ENCODE peak calls at places on chromosomes 7 and 10, in nine cellular contexts. K is HCT116, U is transverse colon, Y is stomach, N is tibial artery, E is GM23338, A is upper lobe of left lung, I is colonic mucosa, C is PC-3. W is an unnamed sample.

GRCh38 chr7:22333680-22334141 is 23.2 kb downstream of the RAPGEF5 start:
- DNase-seq in K (no peak), U (peak), Y (no peak), N (no peak), E (no peak), A (peak), I (peak), C (peak), W (no peak)

GRCh38 chr7:114150704-114151103 is 231.9 kb upstream of the PPP1R3A start:
- DNase-seq in K (no peak), U (no peak), Y (no peak), N (no peak), E (no peak), A (no peak), I (no peak), C (no peak), W (no peak)

GRCh38 chr7:116582806-116583444 is 58.1 kb downstream of the CAV1 start:
- DNase-seq in K (no peak), U (no peak), Y (no peak), N (peak), E (no peak), A (no peak), I (no peak), C (no peak), W (no peak)

GRCh38 chr10:117619710-117620405 is 77.3 kb downstream of the EMX2 start:
- DNase-seq in K (no peak), U (no peak), Y (no peak), N (no peak), E (no peak), A (no peak), I (no peak), C (no peak), W (no peak)

GRCh38 chr7:1694981-1695511 is 25.0 kb downstream of the ELFN1 start:
- DNase-seq in K (no peak), U (no peak), Y (no peak), N (no peak), E (no peak), A (peak), I (no peak), C (no peak), W (no peak)

GRCh38 chr7:97772034-97772891 is 40.4 kb downstream of the TAC1 start:
- DNase-seq in K (no peak), U (no peak), Y (no peak), N (no peak), E (no peak), A (no peak), I (no peak), C (no peak), W (no peak)

GRCh38 chr10:23194966-23195845 is 3.1 kb downstream of the PTF1A start:
- DNase-seq in K (no peak), U (no peak), Y (no peak), N (no peak), E (peak), A (peak), I (no peak), C (no peak), W (no peak)

GRCh38 chr7:123712619-123713018 is 36.2 kb downstream of the WASL start:
- DNase-seq in K (no peak), U (no peak), Y (no peak), N (no peak), E (no peak), A (no peak), I (no peak), C (no peak), W (no peak)

GRCh38 chr10:96511044-96511945 is 2.4 kb downstream of the TLL2 start:
- DNase-seq in K (peak), U (peak), Y (peak), N (no peak), E (peak), A (peak), I (peak), C (peak), W (peak)

GRCh38 chr10:78375854-78376785 is 342.5 kb downstream of the RPS24 start:
- DNase-seq in K (no peak), U (no peak), Y (no peak), N (no peak), E (peak), A (peak), I (no peak), C (no peak), W (no peak)

GRCh38 chr7:133095119-133095671 is 13.3 kb upstream of the CHCHD3 start:
- DNase-seq in K (no peak), U (no peak), Y (no peak), N (no peak), E (no peak), A (no peak), I (no peak), C (no peak), W (no peak)

GRCh38 chr7:6160191-6160623 is 112.2 kb downstream of the CYTH3 start:
- DNase-seq in K (no peak), U (peak), Y (peak), N (peak), E (peak), A (peak), I (peak), C (peak), W (peak)

GRCh38 chr7:46627038-46627315 is 705.9 kb upstream of the IGFBP3 start:
- DNase-seq in K (no peak), U (no peak), Y (no peak), N (no peak), E (no peak), A (no peak), I (no peak), C (no peak), W (no peak)

GRCh38 chr10:122515588-122516231 is 44.8 kb upstream of the DMBT1 start:
- DNase-seq in K (no peak), U (peak), Y (peak), N (no peak), E (no peak), A (no peak), I (no peak), C (no peak), W (no peak)

GRCh38 chr10:129199826-129200225 is 267.2 kb upstream of the MGMT start:
- DNase-seq in K (no peak), U (no peak), Y (no peak), N (no peak), E (peak), A (no peak), I (no peak), C (no peak), W (no peak)

GRCh38 chr10:95290446-95290800 is 380 bp downstream of the PDLIM1 start:
- DNase-seq in K (no peak), U (no peak), Y (no peak), N (no peak), E (peak), A (no peak), I (no peak), C (no peak), W (no peak)

GRCh38 chr10:95289003-95289920 is 1.5 kb downstream of the PDLIM1 start:
- DNase-seq in K (no peak), U (peak), Y (no peak), N (no peak), E (peak), A (no peak), I (peak), C (peak), W (peak)

GRCh38 chr10:95291634-95292039 is 834 bp upstream of the PDLIM1 start:
- DNase-seq in K (no peak), U (no peak), Y (no peak), N (no peak), E (no peak), A (no peak), I (no peak), C (no peak), W (no peak)

GRCh38 chr10:95289921-95290421 is 832 bp downstream of the PDLIM1 start:
- DNase-seq in K (no peak), U (no peak), Y (no peak), N (no peak), E (peak), A (no peak), I (no peak), C (no peak), W (no peak)

DNA sequence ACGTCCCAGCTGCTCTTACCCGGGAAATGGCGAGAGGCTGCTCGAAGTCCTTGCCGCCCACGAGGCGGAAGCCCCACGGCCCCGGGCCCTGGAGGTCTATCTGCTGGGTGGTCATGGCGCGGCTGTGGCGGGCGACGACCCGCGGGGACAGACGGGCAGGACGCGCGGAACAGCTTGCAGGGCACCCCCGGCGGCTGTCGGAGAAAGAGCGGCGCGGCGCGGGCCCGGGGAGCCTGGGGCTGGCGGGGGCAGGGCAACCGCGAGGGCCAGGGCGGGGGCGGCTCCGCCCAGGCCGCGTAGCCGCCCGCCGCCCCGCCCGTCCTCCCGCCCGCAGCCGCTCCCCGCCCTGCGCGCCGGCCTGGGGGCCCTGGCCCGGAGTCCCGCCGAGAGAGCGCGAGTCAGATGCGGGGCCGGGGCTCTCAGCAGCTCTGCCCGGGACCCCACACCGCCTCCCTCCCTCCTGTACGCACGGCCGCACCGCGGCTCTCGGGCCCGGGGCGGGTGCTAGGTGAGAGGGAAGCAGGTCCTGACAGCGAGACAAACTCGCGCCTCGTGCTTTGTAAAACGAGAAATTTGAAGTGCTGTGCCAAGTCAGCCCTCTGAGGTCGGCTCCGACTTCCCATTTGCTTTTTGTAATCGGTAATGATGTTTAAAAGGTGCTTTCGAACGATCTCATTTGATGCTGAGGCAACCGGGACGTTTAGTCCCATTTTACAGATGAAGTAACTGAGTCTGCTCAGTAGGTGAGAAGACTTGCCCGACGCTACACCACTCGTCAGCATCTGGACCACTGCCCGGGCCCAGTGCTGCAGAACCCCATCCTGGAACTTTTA is at the start of gene PDLIM1:
- DNase-seq in K (no peak), U (peak), Y (peak), N (peak), E (peak), A (peak), I (peak), C (peak), W (peak)
- TF ChIP-seq CTCF in K (no peak), U (no peak), Y (peak), N (peak), E (no peak), A (peak), I (no peak), C (peak), W (peak)

GRCh38 chr10:75367098-75367497 is 34.5 kb downstream of the ZNF503 start:
- DNase-seq in K (no peak), U (no peak), Y (no peak), N (no peak), E (no peak), A (no peak), I (no peak), C (no peak), W (no peak)

GRCh38 chr10:75375828-75376227 is 25.7 kb downstream of the ZNF503 start:
- DNase-seq in K (no peak), U (no peak), Y (no peak), N (peak), E (no peak), A (no peak), I (no peak), C (no peak), W (no peak)

GRCh38 chr10:75371010-75371409 is 30.6 kb downstream of the ZNF503 start:
- DNase-seq in K (no peak), U (no peak), Y (no peak), N (no peak), E (no peak), A (no peak), I (no peak), C (no peak), W (no peak)
- H3K27ac ChIP-seq in K (no peak), U (no peak), Y (no peak), N (no peak), E (no peak), A (no peak), I (no peak), C (no peak), W (no peak)

GRCh38 chr10:51972733-51973346 is 273.4 kb upstream of the CSTF2T start:
- DNase-seq in K (no peak), U (no peak), Y (no peak), N (no peak), E (peak), A (no peak), I (no peak), C (no peak), W (no peak)
- TF ChIP-seq CTCF in K (no peak), U (no peak), Y (no peak), N (no peak), E (no peak), A (no peak), I (no peak), C (no peak), W (no peak)

DNA sequence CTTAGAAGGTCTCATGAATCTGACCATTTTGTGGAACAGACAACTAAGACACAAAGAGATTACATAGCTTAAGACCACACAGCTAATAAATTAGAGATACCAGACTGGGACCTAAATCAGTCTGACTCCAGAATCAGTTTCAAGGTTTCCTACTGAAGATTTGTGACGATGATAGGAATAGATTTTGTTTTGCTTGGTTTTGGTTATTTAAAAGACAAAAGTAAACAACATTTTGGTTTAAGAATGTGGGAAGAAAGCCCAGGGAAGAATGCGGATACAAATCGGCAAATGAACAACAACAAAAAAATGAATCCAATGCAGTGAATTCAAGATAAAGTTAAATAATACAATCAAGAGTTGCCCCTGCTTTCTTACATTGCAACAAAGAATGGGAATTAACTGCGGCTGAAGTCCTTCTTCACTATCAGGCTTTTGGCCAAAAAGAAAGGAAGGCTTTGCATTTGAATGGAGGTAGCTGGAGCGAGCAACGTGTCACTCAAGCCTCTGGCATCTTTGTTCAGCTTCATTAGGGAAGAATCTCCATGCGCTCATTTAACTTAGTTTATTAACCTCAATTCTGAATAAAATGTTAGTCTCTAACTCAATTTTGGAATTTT is 210.8 kb downstream of the ADAM12 start:
- DNase-seq in K (no peak), U (no peak), Y (no peak), N (no peak), E (peak), A (no peak), I (no peak), C (no peak), W (no peak)
- H3K27ac ChIP-seq in K (no peak), U (no peak), Y (no peak), N (no peak), E (peak), A (no peak), I (no peak), C (no peak), W (no peak)

GRCh38 chr7:121079425-121080169 is 91.1 kb downstream of the CPED1 start:
- DNase-seq in K (no peak), U (no peak), Y (no peak), N (no peak), E (no peak), A (no peak), I (no peak), C (peak), W (no peak)
- TF ChIP-seq CTCF in K (no peak), U (no peak), Y (no peak), N (peak), E (peak), A (no peak), I (no peak), C (peak), W (no peak)

GRCh38 chr7:25303380-25304321 is 75.4 kb upstream of the NPVF start:
- DNase-seq in K (no peak), U (no peak), Y (no peak), N (no peak), E (peak), A (no peak), I (no peak), C (no peak), W (no peak)
- H3K27ac ChIP-seq in K (no peak), U (no peak), Y (no peak), N (no peak), E (peak), A (no peak), I (no peak), C (no peak), W (no peak)

GRCh38 chr7:44081266-44081748 is 1.0 kb downstream of the POLM start:
- DNase-seq in K (no peak), U (no peak), Y (no peak), N (no peak), E (no peak), A (no peak), I (no peak), C (no peak), W (no peak)
- TF ChIP-seq CTCF in K (no peak), U (no peak), Y (no peak), N (no peak), E (no peak), A (no peak), I (no peak), C (no peak), W (no peak)

DNA sequence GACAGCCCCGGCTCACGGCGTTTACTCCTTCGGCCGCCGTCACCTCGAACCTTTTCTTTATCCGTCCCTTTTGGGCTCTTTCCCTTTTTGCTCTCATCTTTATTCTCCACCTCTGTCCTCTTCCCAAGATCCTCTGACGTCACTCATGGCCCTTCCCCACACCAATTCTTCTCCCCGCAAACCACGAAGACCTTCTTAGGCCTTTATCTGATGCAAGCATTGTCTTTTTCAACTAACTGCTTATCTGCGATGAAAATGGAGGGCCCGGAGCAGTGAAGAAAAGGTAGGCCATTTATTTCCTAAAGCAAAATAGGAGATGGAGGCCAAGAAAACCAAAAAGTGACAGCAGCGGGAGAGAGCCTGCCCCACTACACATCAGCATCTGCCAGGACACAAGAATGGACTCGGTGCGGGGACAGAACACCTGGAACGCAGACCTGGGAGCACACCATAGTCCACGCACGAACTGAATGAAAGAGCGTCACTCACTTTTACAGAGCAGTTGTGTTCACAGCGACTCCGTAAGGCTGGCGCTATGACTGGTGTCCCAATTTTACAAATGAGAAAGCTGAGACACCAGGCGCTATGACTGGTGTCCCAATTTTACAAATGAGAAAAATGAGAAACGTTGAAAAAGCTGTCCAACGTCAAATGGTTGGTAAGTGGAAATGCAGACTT is 45.3 kb downstream of the ZNF777 start:
- DNase-seq in K (no peak), U (no peak), Y (no peak), N (no peak), E (no peak), A (no peak), I (no peak), C (no peak), W (no peak)
- H3K27ac ChIP-seq in K (no peak), U (no peak), Y (no peak), N (peak), E (no peak), A (no peak), I (no peak), C (no peak), W (no peak)

GRCh38 chr10:52314007-52314821 is at the start of gene DKK1:
- DNase-seq in K (peak), U (peak), Y (peak), N (peak), E (peak), A (peak), I (peak), C (peak), W (peak)
- TF ChIP-seq CTCF in K (peak), U (peak), Y (peak), N (peak), E (peak), A (peak), I (peak), C (peak), W (peak)

DNA sequence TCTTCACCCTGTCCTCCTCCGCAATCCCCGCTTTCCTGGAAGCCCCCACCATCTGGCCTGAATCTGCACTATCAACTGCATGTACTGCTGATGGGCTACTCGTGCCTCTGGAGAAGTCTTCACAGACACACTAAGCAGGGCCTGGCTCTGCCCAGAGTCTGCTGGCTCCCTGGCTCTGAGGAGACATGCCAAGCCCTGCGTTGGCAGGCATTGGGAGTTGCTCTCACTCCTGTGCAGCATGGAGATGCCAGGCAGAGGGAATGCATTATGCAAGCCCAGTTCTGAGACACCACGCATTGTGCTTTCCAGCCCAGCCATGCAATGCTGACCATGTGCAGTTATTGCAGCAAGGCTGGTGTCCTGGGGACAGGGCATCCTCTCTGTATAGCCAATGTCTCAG is 314.6 kb downstream of the CXCL12 start:
- DNase-seq in K (no peak), U (peak), Y (no peak), N (peak), E (no peak), A (no peak), I (no peak), C (no peak), W (no peak)
- H3K27ac ChIP-seq in K (no peak), U (no peak), Y (no peak), N (peak), E (no peak), A (no peak), I (no peak), C (no peak), W (no peak)

W was measured in RWPE1.